ENCODE peak calls at places on chromosome X, in five cellular contexts. V, E, G, Q and T are unnamed samples.
A peak's percentile ranks its signal among the peaks of the same experiment; 100 is the strongest.

GRCh38 chrX:10567136-10567535 is 53.2 kb downstream of the MID1 start:
- DNase-seq in V (no peak), E (no peak), G (no peak), Q (no peak), T (no peak)

GRCh38 chrX:145524931-145525330 is 277.6 kb downstream of the SPANXN1 start:
- DNase-seq in V (no peak), E (no peak), G (no peak), Q (no peak), T (no peak)

GRCh38 chrX:8067754-8068469 is 103.2 kb downstream of the VCX2 start:
- DNase-seq in V (peak; percentile 76), E (peak; percentile 80), G (no peak), Q (no peak), T (no peak)

GRCh38 chrX:45258741-45259402 is 58.2 kb upstream of the DIPK2B start:
- DNase-seq in V (no peak), E (no peak), G (no peak), Q (no peak), T (no peak)

GRCh38 chrX:39753296-39753996 is 344.3 kb downstream of the BCOR start:
- DNase-seq in V (peak; percentile 59), E (peak; percentile 66), G (no peak), Q (no peak), T (no peak)

GRCh38 chrX:14963447-14964236 is 90.4 kb downstream of the MOSPD2 start:
- DNase-seq in V (peak; percentile 66), E (peak; percentile 75), G (no peak), Q (no peak), T (peak; percentile 70)

GRCh38 chrX:49192722-49193328 is 6.7 kb upstream of the PRICKLE3 start:
- DNase-seq in V (no peak), E (peak; percentile 16), G (no peak), Q (no peak), T (no peak)

GRCh38 chrX:10926404-10926803 is 184.7 kb upstream of the HCCS start:
- DNase-seq in V (no peak), E (no peak), G (no peak), Q (no peak), T (no peak)

GRCh38 chrX:115690554-115691216 is 129.7 kb downstream of the PLS3 start:
- DNase-seq in V (peak; percentile 77), E (peak; percentile 82), G (peak; percentile 6), Q (no peak), T (peak; percentile 79)

GRCh38 chrX:28888421-28888820 is 301.2 kb downstream of the IL1RAPL1 start:
- DNase-seq in V (peak; percentile 66), E (peak; percentile 71), G (no peak), Q (no peak), T (no peak)

GRCh38 chrX:136525738-136526606 is 6.0 kb upstream of the VGLL1 start:
- DNase-seq in V (peak; percentile 78), E (peak; percentile 84), G (no peak), Q (no peak), T (peak; percentile 78)

GRCh38 chrX:134813697-134814096 is 155.4 kb upstream of the PLAC1 start:
- DNase-seq in V (no peak), E (no peak), G (no peak), Q (no peak), T (no peak)

GRCh38 chrX:34631826-34632225 is 25.3 kb downstream of the TMEM47 start:
- DNase-seq in V (peak; percentile 45), E (peak; percentile 44), G (no peak), Q (no peak), T (no peak)

GRCh38 chrX:114611018-114611619 is 27.2 kb downstream of the HTR2C start:
- DNase-seq in V (peak; percentile 2), E (peak; percentile 19), G (peak; percentile 8), Q (no peak), T (peak; percentile 36)

GRCh38 chrX:14064632-14065432 is 35.1 kb upstream of the GEMIN8 start:
- DNase-seq in V (peak; percentile 48), E (peak; percentile 46), G (no peak), Q (no peak), T (no peak)